ENCODE peak calls at places on chromosomes 11 and 22, in four cellular contexts. D is stimulated activated CD4-positive, alpha-beta T cell treated with anti-CD3 and anti-CD28 coated beads, Interleukin-1b, Interleukin-23, amount 100 ng/mL, for 24 hours; E is endothelial cell of umbilical vein; K is stimulated activated CD8-positive, alpha-beta memory T cell treated with anti-CD3 and anti-CD28 coated beads, Interleukin-15, amount 100 ng/mL, for 24 hours. J is an unnamed sample.
A peak's percentile ranks its signal among the peaks of the same experiment; 100 is the strongest.

GRCh38 chr11:67438121-67438902 is 830 bp upstream of the PTPRCAP start:
- DNase-seq in E (no peak), D (peak; percentile 70), K (no peak), J (no peak)

GRCh38 chr11:15136166-15136565 is 21.4 kb downstream of the INSC start:
- DNase-seq in K (no peak), E (no peak), D (no peak), J (no peak)

GRCh38 chr11:40166892-40167291 is 1292.6 kb downstream of the LRRC4C start:
- DNase-seq in D (no peak), K (no peak), E (no peak), J (no peak)

GRCh38 chr22:20428496-20429253 is 8.9 kb downstream of the SCARF2 start:
- DNase-seq in E (no peak), K (no peak), D (no peak), J (no peak)

GRCh38 chr11:8813658-8814057 is 97.3 kb upstream of the AKIP1 start:
- DNase-seq in E (peak; percentile 81), K (peak; percentile 15), D (peak; percentile 27), J (peak; percentile 66)

GRCh38 chr11:116104480-116105174 is 600.4 kb upstream of the CADM1 start:
- DNase-seq in D (no peak), K (no peak), E (no peak), J (no peak)

GRCh38 chr11:132410383-132410782 is 1040.0 kb downstream of the NTM start:
- DNase-seq in D (no peak), E (no peak), K (no peak), J (no peak)

GRCh38 chr22:17705565-17706450 is 67.3 kb downstream of the BCL2L13 start:
- DNase-seq in K (no peak), D (no peak), E (no peak), J (no peak)

GRCh38 chr11:93444671-93445073 is 98.5 kb downstream of the SMCO4 start:
- DNase-seq in D (no peak), K (no peak), E (no peak), J (no peak)

GRCh38 chr11:62504158-62504973 is 42.2 kb downstream of the AHNAK start:
- DNase-seq in D (no peak), K (no peak), E (no peak), J (no peak)

GRCh38 chr11:73376168-73376802 is at the start of gene RELT:
- DNase-seq in K (peak; percentile 96), E (peak; percentile 93), D (peak; percentile 86), J (peak; percentile 93)

J was measured in lung microvascular endothelial cell.